ENCODE peak calls at places on chromosomes 4 and X, in five cellular contexts. K is glutamatergic neuron; L is CD4-positive, alpha-beta T cell; H is CD4-positive, CD25-positive, alpha-beta regulatory T cell; Q is D721Med. Y is an unnamed sample.

GRCh38 chr4:61401771-61402170 is 201.6 kb downstream of the ADGRL3 start:
- DNase-seq in Q (no peak), K (no peak), H (no peak), L (no peak), Y (no peak)

GRCh38 chr4:111070390-111070789 is 447.5 kb upstream of the PITX2 start:
- DNase-seq in L (no peak), H (no peak), K (no peak), Q (no peak), Y (no peak)

GRCh38 chr4:1598641-1599481 is 85.3 kb downstream of the FAM53A start:
- DNase-seq in K (peak; percentile 9), L (no peak), H (no peak), Q (no peak), Y (no peak)

GRCh38 chr4:110207233-110207632 is 8.8 kb upstream of the ELOVL6 start:
- DNase-seq in L (no peak), K (no peak), H (no peak), Q (no peak), Y (no peak)

GRCh38 chr4:58144721-58145120 is 1034.5 kb upstream of the IGFBP7 start:
- DNase-seq in Q (no peak), H (no peak), K (peak; percentile 18), L (no peak), Y (no peak)

GRCh38 chrX:68429216-68429615 is 4.1 kb downstream of the OPHN1 start:
- DNase-seq in Q (no peak), H (no peak), K (no peak), L (no peak), Y (no peak)

GRCh38 chrX:40010550-40011364 is 87.0 kb downstream of the BCOR start:
- DNase-seq in Q (no peak), K (no peak), H (no peak), L (no peak), Y (no peak)

GRCh38 chrX:66638591-66639500 is at the start of gene EDA2R:
- DNase-seq in H (peak; percentile 3), L (no peak), K (peak; percentile 22), Q (no peak), Y (no peak)

GRCh38 chrX:53377464-53377863 is 45.0 kb downstream of the SMC1A start:
- DNase-seq in K (no peak), L (no peak), Q (no peak), H (no peak), Y (no peak)

GRCh38 chrX:154791951-154792350 is 13.3 kb downstream of the MPP1 start:
- DNase-seq in L (no peak), H (no peak), K (no peak), Q (no peak), Y (no peak)

GRCh38 chr4:13906727-13907126 is 279.2 kb upstream of the BOD1L1 start:
- DNase-seq in K (no peak), Q (no peak), H (no peak), L (no peak), Y (no peak)

GRCh38 chr4:186227221-186227620 is at the start of gene KLKB1:
- DNase-seq in K (no peak), L (no peak), Q (no peak), H (no peak), Y (no peak)

GRCh38 chr4:89586864-89587263 is 250.1 kb downstream of the SNCA start:
- DNase-seq in K (no peak), H (no peak), L (no peak), Q (no peak), Y (no peak)

GRCh38 chr4:77773101-77773500 is 46.1 kb downstream of the CNOT6L start:
- DNase-seq in Q (no peak), H (no peak), L (no peak), K (no peak), Y (no peak)

GRCh38 chr4:111454961-111455360 is 690.3 kb upstream of the FAM241A start:
- DNase-seq in H (no peak), Q (no peak), L (no peak), K (no peak), Y (no peak)

Y was measured in pancreas.